ENCODE peak calls at places on chromosomes 3 and 15, in six cellular contexts. B is HepG2, O is fibroblast of pulmonary artery, N is GM23248, K is IMR-90, W is OCI-LY7. U is an unnamed sample.

GRCh38 chr3:52934626-52935530 is 37.5 kb upstream of the STIMATE start:
- DNase-seq in B (peak; percentile 46), O (peak; percentile 64), N (peak; percentile 81), K (peak; percentile 64), W (peak; percentile 71), U (peak; percentile 14)

GRCh38 chr3:15430624-15431023 is 3.2 kb downstream of the EAF1 start:
- DNase-seq in B (no peak), O (no peak), N (no peak), K (no peak), W (no peak), U (no peak)

GRCh38 chr15:65207280-65207679 is 4.0 kb downstream of the CILP start:
- DNase-seq in B (no peak), O (no peak), N (no peak), K (no peak), W (no peak), U (no peak)

GRCh38 chr3:42210731-42211130 is 55.3 kb downstream of the CCK start:
- DNase-seq in B (peak; percentile 27), O (no peak), N (no peak), K (no peak), W (no peak), U (peak; percentile 84)

GRCh38 chr3:63886843-63887242 is 23.2 kb downstream of the ATXN7 start:
- DNase-seq in B (no peak), O (no peak), N (no peak), K (no peak), W (no peak), U (no peak)

GRCh38 chr15:27237319-27237939 is 266.4 kb downstream of the GABRG3 start:
- DNase-seq in B (no peak), O (no peak), N (no peak), K (no peak), W (no peak), U (no peak)

GRCh38 chr15:84057714-84058331 is 177.8 kb upstream of the GOLGA6L4 start:
- DNase-seq in B (no peak), O (no peak), N (no peak), K (no peak), W (no peak), U (no peak)

GRCh38 chr3:195080571-195081141 is 190.3 kb downstream of the XXYLT1 start:
- DNase-seq in B (peak; percentile 14), O (no peak), N (no peak), K (no peak), W (no peak), U (no peak)

GRCh38 chr3:64188810-64189560 is 36.3 kb downstream of the PRICKLE2 start:
- DNase-seq in B (no peak), O (peak; percentile 93), N (peak; percentile 87), K (peak; percentile 97), W (no peak), U (peak; percentile 95)

GRCh38 chr15:42137461-42138261 is 18.8 kb downstream of the PLA2G4F start:
- DNase-seq in B (peak; percentile 48), O (peak; percentile 68), N (peak; percentile 81), K (peak; percentile 50), W (peak; percentile 66), U (no peak)

GRCh38 chr15:67446449-67446848 is 74.5 kb upstream of the C15orf61 start:
- DNase-seq in B (no peak), O (no peak), N (no peak), K (no peak), W (no peak), U (no peak)

GRCh38 chr3:102471001-102471400 is 36.2 kb downstream of the ZPLD1 start:
- DNase-seq in B (no peak), O (no peak), N (no peak), K (no peak), W (peak; percentile 4), U (no peak)

GRCh38 chr3:139312959-139313358 is 30.9 kb upstream of the MRPS22 start:
- DNase-seq in B (no peak), O (peak; percentile 36), N (peak; percentile 69), K (peak; percentile 50), W (no peak), U (peak; percentile 32)

GRCh38 chr3:112097378-112097777 is 11.2 kb downstream of the C3orf52 start:
- DNase-seq in B (peak; percentile 48), O (peak; percentile 99), N (peak; percentile 98), K (peak; percentile 100), W (no peak), U (peak; percentile 100)

GRCh38 chr3:38119248-38119544 is 17.7 kb downstream of the ACAA1 start:
- DNase-seq in B (no peak), O (no peak), N (no peak), K (no peak), W (no peak), U (no peak)

GRCh38 chr3:48693826-48694225 is 8.1 kb upstream of the NCKIPSD start:
- DNase-seq in B (no peak), O (no peak), N (no peak), K (no peak), W (no peak), U (no peak)

GRCh38 chr3:119098620-119099222 is 47.2 kb upstream of the TEX55 start:
- DNase-seq in B (peak; percentile 18), O (peak; percentile 58), N (peak; percentile 59), K (peak; percentile 40), W (peak; percentile 36), U (no peak)

GRCh38 chr3:184348057-184348382 is 10.6 kb downstream of the FAM131A start:
- DNase-seq in B (no peak), O (no peak), N (no peak), K (no peak), W (no peak), U (no peak)

GRCh38 chr3:24100694-24101402 is 155.8 kb downstream of the NR1D2 start:
- DNase-seq in B (peak; percentile 50), O (peak; percentile 28), N (no peak), K (peak; percentile 5), W (no peak), U (no peak)

GRCh38 chr3:197811343-197811742 is 20.3 kb downstream of the LRCH3 start:
- DNase-seq in B (no peak), O (peak; percentile 97), N (peak; percentile 97), K (peak; percentile 94), W (no peak), U (no peak)

GRCh38 chr15:57505949-57506391 is 85.7 kb upstream of the MYZAP start:
- DNase-seq in B (no peak), O (peak; percentile 82), N (peak; percentile 77), K (no peak), W (no peak), U (no peak)

GRCh38 chr3:171453175-171453868 is 6.9 kb downstream of the TNIK start:
- DNase-seq in B (no peak), O (peak; percentile 18), N (no peak), K (no peak), W (no peak), U (no peak)

GRCh38 chr3:124459678-124460077 is 270.6 kb upstream of the UMPS start:
- DNase-seq in B (no peak), O (no peak), N (peak; percentile 34), K (peak; percentile 52), W (no peak), U (no peak)

GRCh38 chr3:124451655-124452317 is 278.5 kb upstream of the UMPS start:
- DNase-seq in B (no peak), O (no peak), N (no peak), K (no peak), W (no peak), U (no peak)

GRCh38 chr3:124461838-124462632 is 268.2 kb upstream of the UMPS start:
- DNase-seq in B (no peak), O (no peak), N (no peak), K (no peak), W (no peak), U (peak; percentile 44)

GRCh38 chr3:124453221-124453620 is 277.0 kb upstream of the UMPS start:
- DNase-seq in B (no peak), O (no peak), N (no peak), K (no peak), W (no peak), U (no peak)

GRCh38 chr3:124456506-124456905 is 273.7 kb upstream of the UMPS start:
- DNase-seq in B (no peak), O (no peak), N (no peak), K (no peak), W (no peak), U (no peak)
- H3K4me3 ChIP-seq in B (no peak overlapping the region), O (no peak overlapping the region), N (no peak overlapping the region), K (no peak overlapping the region), W (no peak overlapping the region), U (no peak overlapping the region)

DNA sequence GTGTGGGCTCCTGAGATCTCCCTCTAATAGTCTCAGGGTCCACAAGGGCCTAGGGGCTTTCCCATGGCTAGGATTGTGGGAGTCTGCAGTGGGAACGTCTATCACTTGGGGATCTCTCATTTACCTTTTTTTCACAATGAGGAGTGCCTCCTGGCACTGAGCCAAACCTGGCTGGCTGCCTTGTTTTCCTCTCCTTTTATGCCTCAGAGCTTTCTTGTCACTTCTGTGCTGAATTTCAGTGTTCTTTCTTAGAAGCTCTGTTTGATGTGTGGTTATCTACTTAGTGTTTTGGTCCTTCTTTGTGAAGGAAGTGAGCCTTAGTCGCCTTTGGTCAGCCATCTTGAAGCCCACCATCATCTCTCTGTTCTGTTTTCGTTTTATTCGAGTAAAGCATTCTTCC is 33.9 kb downstream of the DOCK3 start:
- DNase-seq in B (no peak), O (no peak), N (no peak), K (no peak), W (no peak), U (no peak)
- H3K4me3 ChIP-seq in B (no peak overlapping the region), O (no peak overlapping the region), N (no peak overlapping the region), K (no peak overlapping the region), W (no peak overlapping the region), U (no peak overlapping the region)

DNA sequence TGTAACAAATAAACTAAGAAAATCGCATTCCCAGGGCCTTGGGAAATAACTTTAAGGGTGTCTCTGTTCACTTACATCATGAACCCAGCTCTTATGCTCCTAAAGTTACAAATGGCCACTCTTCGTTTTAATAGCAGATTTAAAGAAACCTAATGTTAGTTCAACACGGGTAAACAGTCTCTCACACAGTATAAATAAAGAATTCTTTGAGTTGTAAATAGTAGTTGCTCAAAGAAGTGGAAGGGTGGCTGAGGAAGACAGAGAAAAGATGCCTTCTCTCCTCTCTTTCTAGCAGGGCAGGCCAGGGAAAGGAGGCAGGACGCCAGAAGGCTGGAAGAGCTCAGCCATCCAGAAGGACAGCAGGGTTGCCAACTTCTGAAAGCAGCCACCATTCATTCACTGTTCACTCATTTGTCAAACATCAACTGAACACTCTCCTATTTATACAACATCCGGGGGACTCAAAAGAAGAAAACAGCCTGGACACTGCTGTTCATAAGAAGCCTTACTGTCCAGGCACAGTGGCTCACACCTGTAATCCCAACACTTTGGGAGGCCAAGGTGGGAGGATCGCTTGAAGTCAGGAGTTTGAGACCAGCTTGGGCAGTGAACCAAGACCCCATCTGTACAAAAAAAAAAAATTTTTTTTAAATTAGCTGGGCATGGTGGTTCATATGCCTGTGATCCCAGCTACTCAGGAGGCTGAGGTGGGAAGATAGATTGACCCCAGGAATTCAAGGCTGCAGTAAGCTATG is 47.3 kb downstream of the WWTR1 start:
- DNase-seq in B (peak; percentile 40), O (no peak), N (no peak), K (peak; percentile 50), W (no peak), U (no peak)
- H3K4me3 ChIP-seq in B (peak overlapping the region; percentile 39), O (no peak overlapping the region), N (no peak overlapping the region), K (no peak overlapping the region), W (no peak overlapping the region), U (no peak overlapping the region)

DNA sequence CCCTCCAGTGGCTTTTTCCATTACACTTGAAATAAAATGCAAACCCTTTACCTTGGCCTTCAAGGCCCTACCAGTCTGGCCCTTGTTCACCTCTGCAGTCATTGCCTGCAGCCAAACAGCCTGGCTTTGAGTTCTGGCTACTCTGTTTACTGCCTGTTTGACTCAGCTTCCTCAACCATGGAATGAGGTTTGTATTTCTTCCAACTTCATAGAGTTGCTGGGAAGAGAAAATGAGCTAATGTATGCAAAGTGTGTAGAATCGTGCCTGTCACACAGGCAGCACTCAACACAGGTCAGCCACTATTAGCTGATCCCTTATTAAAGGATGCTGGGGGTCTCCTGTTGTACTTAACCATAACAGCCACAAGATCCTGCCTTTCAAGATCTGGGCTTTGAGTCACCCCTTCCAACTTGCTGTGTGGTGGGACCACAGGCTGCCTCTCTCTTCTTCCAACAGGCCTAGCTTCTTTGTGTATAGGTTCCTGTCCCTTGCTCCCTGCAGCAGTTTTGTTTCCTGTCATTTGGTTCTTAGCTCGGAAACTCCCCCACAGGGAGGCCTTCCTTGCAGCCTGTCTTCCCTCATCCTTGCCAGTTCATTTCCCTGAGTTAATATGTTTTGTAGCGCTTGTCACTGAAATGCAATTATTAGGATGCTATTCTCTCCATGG is 6.4 kb downstream of the MED12L start:
- DNase-seq in B (no peak), O (no peak), N (peak; percentile 50), K (peak; percentile 15), W (no peak), U (no peak)
- H3K4me3 ChIP-seq in B (no peak overlapping the region), O (no peak overlapping the region), N (no peak overlapping the region), K (no peak overlapping the region), W (no peak overlapping the region), U (no peak overlapping the region)